ENCODE peak calls at places on chromosomes 13 and 19, in five cellular contexts. F is astrocyte of the spinal cord, R is GM23338, V is fibroblast of the aortic adventitia, E is colonic mucosa. P is an unnamed sample.

GRCh38 chr13:26719356-26719945 is 41.1 kb downstream of the GPR12 start:
- DNase-seq in R (peak), V (peak), F (no peak), E (no peak), P (peak)

GRCh38 chr19:18660051-18660910 is 23.2 kb upstream of the CRTC1 start:
- DNase-seq in F (peak), E (no peak), R (no peak), V (peak), P (no peak)

GRCh38 chr13:51636349-51636890 is 52.2 kb downstream of the WDFY2 start:
- DNase-seq in R (no peak), E (no peak), F (peak), V (no peak), P (no peak)

GRCh38 chr13:99307648-99308339 is 595 bp upstream of the GPR183 start:
- DNase-seq in V (peak), F (peak), R (no peak), E (no peak), P (no peak)

GRCh38 chr13:32622827-32623226 is 36.6 kb downstream of the PDS5B start:
- DNase-seq in F (no peak), R (no peak), V (no peak), E (no peak), P (no peak)

GRCh38 chr19:33064778-33065550 is at the start of gene RHPN2:
- DNase-seq in V (peak), R (peak), F (peak), E (peak), P (peak)

GRCh38 chr19:45473366-45474190 is 5.8 kb downstream of the FOSB start:
- DNase-seq in R (peak), E (no peak), V (no peak), F (peak), P (no peak)

GRCh38 chr19:4108767-4109625 is 14.9 kb downstream of the MAP2K2 start:
- DNase-seq in R (no peak), E (no peak), F (no peak), V (no peak), P (no peak)

GRCh38 chr19:47471733-47472457 is at the start of gene SLC8A2:
- DNase-seq in E (peak), F (peak), R (peak), V (peak), P (peak)

GRCh38 chr13:67934615-67935330 is 704.6 kb upstream of the PCDH9 start:
- DNase-seq in R (no peak), V (no peak), E (no peak), F (no peak), P (no peak)

GRCh38 chr19:1657632-1658445 is 5.4 kb upstream of the TCF3 start:
- DNase-seq in F (no peak), R (no peak), E (no peak), V (no peak), P (no peak)

GRCh38 chr19:33616857-33617256 is 4.9 kb upstream of the CHST8 start:
- DNase-seq in R (no peak), V (no peak), F (no peak), E (no peak), P (no peak)

GRCh38 chr19:13001502-13002388 is 6.5 kb downstream of the NFIX start:
- DNase-seq in V (peak), F (peak), R (no peak), E (no peak), P (no peak)

GRCh38 chr19:23305555-23305954 is 55.4 kb upstream of the ZNF724 start:
- DNase-seq in F (no peak), R (peak), E (no peak), V (no peak), P (no peak)
- TF ChIP-seq CTCF in F (no peak), R (peak), E (no peak), V (no peak), P (no peak)

DNA sequence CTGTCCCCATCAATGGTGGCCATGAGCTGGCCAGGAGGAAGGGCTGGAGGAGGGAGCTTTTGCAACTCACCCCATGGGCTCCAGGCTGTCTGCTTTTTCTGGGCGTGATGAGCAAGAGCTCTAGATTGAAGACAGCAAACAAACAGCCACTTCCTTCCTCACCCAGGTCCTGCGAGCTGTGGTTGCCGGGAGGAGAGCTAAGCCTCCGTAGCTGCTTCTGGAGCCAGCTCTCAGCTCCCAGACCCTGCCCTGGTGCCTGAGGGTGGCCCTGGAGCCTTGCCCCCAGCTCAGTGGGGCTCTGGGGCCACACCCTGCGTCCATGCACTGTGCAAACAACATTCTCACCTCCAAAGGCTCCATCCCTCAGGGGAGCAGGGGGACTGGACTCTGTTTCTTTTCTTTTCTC is 6.2 kb downstream of the MYO1F start:
- DNase-seq in E (peak), R (no peak), F (peak), V (no peak), P (no peak)
- H3K4me3 ChIP-seq in E (no peak), R (no peak), F (no peak), V (no peak), P (no peak)

GRCh38 chr13:76668716-76669115 is 217.5 kb downstream of the KCTD12 start:
- DNase-seq in V (no peak), F (no peak), R (no peak), E (no peak), P (no peak)

GRCh38 chr13:76663941-76664340 is 222.3 kb downstream of the KCTD12 start:
- DNase-seq in R (no peak), V (peak), F (no peak), E (no peak), P (no peak)

GRCh38 chr13:76672422-76672821 is 213.8 kb downstream of the KCTD12 start:
- DNase-seq in R (no peak), V (peak), F (peak), E (no peak), P (no peak)

GRCh38 chr13:76668141-76668540 is 218.1 kb downstream of the KCTD12 start:
- DNase-seq in V (no peak), R (no peak), E (no peak), F (no peak), P (no peak)

GRCh38 chr13:76667551-76667950 is 218.7 kb downstream of the KCTD12 start:
- DNase-seq in E (peak), F (peak), V (peak), R (no peak), P (peak)
- TF ChIP-seq CTCF in E (no peak), F (peak), V (peak), R (no peak), P (peak)

DNA sequence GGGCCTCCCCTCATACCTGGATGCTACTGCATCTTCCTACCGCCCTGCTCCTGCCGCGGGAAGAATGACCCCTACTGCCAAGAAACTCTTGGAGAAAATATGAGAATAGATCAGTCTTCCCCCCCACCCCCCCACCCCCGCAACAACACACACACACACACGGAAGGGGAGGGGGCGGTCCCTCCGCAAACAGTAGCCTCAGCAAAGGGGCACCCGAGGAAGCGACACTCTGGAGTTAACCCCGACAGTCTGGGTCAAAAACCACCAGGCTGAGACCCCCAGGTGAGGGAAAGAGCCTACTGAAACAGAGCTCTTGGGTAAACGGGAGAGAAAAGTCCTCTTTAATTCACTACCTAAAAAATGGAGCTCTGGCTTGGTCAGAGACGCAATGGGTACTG is 1.2 kb downstream of the MED26 start:
- DNase-seq in E (no peak), R (no peak), F (no peak), V (no peak), P (no peak)
- H3K4me3 ChIP-seq in E (peak), R (peak), F (peak), V (peak), P (peak)

GRCh38 chr13:103694033-103694432 is 627.8 kb upstream of the SLC10A2 start:
- DNase-seq in E (no peak), R (peak), F (no peak), V (no peak), P (peak)
- TF ChIP-seq CTCF in E (no peak), R (no peak), F (no peak), V (no peak), P (no peak)

GRCh38 chr19:34666958-34667265 is 10.0 kb downstream of the SCGB2B2 start:
- DNase-seq in V (no peak), R (no peak), F (no peak), E (no peak), P (no peak)
- H3K4me3 ChIP-seq in V (no peak), R (no peak), F (no peak), E (no peak), P (no peak)